ENCODE peak calls at places on chromosomes 16 and 17, in nine cellular contexts. One of them, this sample, is unnamed. For H3K36me3, the result is how much of the 10 kb centered on the place peaks cover.

GRCh38 chr16:56625140-56625942 is at the start of gene MT1E:
- DNase-seq in hepatocyte: peak
- DNase-seq in OCI-LY7: no peak
- DNase-seq in neural progenitor cell: peak
- DNase-seq in GM23248: peak
- DNase-seq in GM23338: peak
- DNase-seq in PC-3: no peak
- DNase-seq in HCT116: peak
- DNase-seq in MM.1S: no peak
- DNase-seq in this sample: peak

GRCh38 chr17:1776328-1776727 is 14.5 kb downstream of the SERPINF1 start:
- DNase-seq in hepatocyte: no peak
- DNase-seq in OCI-LY7: no peak
- DNase-seq in neural progenitor cell: no peak
- DNase-seq in GM23248: no peak
- DNase-seq in GM23338: no peak
- DNase-seq in PC-3: no peak
- DNase-seq in HCT116: no peak
- DNase-seq in MM.1S: no peak
- DNase-seq in this sample: no peak

GRCh38 chr17:44981221-44981968 is 13.3 kb upstream of the C1QL1 start:
- DNase-seq in hepatocyte: peak
- DNase-seq in OCI-LY7: no peak
- DNase-seq in neural progenitor cell: no peak
- DNase-seq in GM23248: peak
- DNase-seq in GM23338: no peak
- DNase-seq in PC-3: peak
- DNase-seq in HCT116: no peak
- DNase-seq in MM.1S: no peak
- DNase-seq in this sample: no peak

GRCh38 chr16:57795431-57795878 is 6.8 kb downstream of the KIFC3 start:
- DNase-seq in hepatocyte: peak
- DNase-seq in OCI-LY7: peak
- DNase-seq in neural progenitor cell: peak
- DNase-seq in GM23248: peak
- DNase-seq in GM23338: peak
- DNase-seq in PC-3: peak
- DNase-seq in HCT116: peak
- DNase-seq in MM.1S: peak
- DNase-seq in this sample: peak

GRCh38 chr16:82329504-82330192 is 159.6 kb upstream of the MPHOSPH6 start:
- DNase-seq in hepatocyte: peak
- DNase-seq in OCI-LY7: no peak
- DNase-seq in neural progenitor cell: peak
- DNase-seq in GM23248: no peak
- DNase-seq in GM23338: peak
- DNase-seq in PC-3: peak
- DNase-seq in HCT116: no peak
- DNase-seq in MM.1S: no peak
- DNase-seq in this sample: no peak

GRCh38 chr17:65530985-65531507 is 30.4 kb downstream of the AXIN2 start:
- DNase-seq in hepatocyte: no peak
- DNase-seq in OCI-LY7: no peak
- DNase-seq in neural progenitor cell: peak
- DNase-seq in GM23248: peak
- DNase-seq in GM23338: no peak
- DNase-seq in PC-3: no peak
- DNase-seq in HCT116: no peak
- DNase-seq in MM.1S: no peak
- DNase-seq in this sample: peak

GRCh38 chr16:73093146-73094144 is 45.5 kb upstream of the ZFHX3 start:
- DNase-seq in hepatocyte: no peak
- DNase-seq in OCI-LY7: no peak
- DNase-seq in neural progenitor cell: no peak
- DNase-seq in GM23248: no peak
- DNase-seq in GM23338: no peak
- DNase-seq in PC-3: no peak
- DNase-seq in HCT116: no peak
- DNase-seq in MM.1S: no peak
- DNase-seq in this sample: peak

GRCh38 chr17:8702996-8703395 is 41.6 kb downstream of the CCDC42 start:
- DNase-seq in hepatocyte: no peak
- DNase-seq in OCI-LY7: no peak
- DNase-seq in neural progenitor cell: no peak
- DNase-seq in GM23248: no peak
- DNase-seq in GM23338: no peak
- DNase-seq in PC-3: no peak
- DNase-seq in HCT116: no peak
- DNase-seq in MM.1S: no peak
- DNase-seq in this sample: no peak

GRCh38 chr17:45942284-45942683 is 47.9 kb downstream of the MAPT start:
- DNase-seq in hepatocyte: no peak
- DNase-seq in OCI-LY7: no peak
- DNase-seq in neural progenitor cell: peak
- DNase-seq in GM23248: peak
- DNase-seq in GM23338: peak
- DNase-seq in PC-3: no peak
- DNase-seq in HCT116: no peak
- DNase-seq in MM.1S: no peak
- DNase-seq in this sample: peak

GRCh38 chr16:16938009-16938408 is 532.8 kb downstream of the XYLT1 start:
- DNase-seq in hepatocyte: no peak
- DNase-seq in OCI-LY7: no peak
- DNase-seq in neural progenitor cell: no peak
- DNase-seq in GM23248: no peak
- DNase-seq in GM23338: no peak
- DNase-seq in PC-3: no peak
- DNase-seq in HCT116: no peak
- DNase-seq in MM.1S: no peak
- DNase-seq in this sample: peak

GRCh38 chr17:2705263-2705662 is 6.3 kb downstream of the CLUH start:
- DNase-seq in hepatocyte: peak
- DNase-seq in OCI-LY7: no peak
- DNase-seq in neural progenitor cell: no peak
- DNase-seq in GM23248: peak
- DNase-seq in GM23338: no peak
- DNase-seq in PC-3: no peak
- DNase-seq in HCT116: no peak
- DNase-seq in MM.1S: no peak
- DNase-seq in this sample: no peak

GRCh38 chr17:794876-795275 is 12.7 kb downstream of the MRM3 start:
- DNase-seq in hepatocyte: peak
- DNase-seq in OCI-LY7: peak
- DNase-seq in neural progenitor cell: peak
- DNase-seq in GM23248: peak
- DNase-seq in GM23338: peak
- DNase-seq in PC-3: peak
- DNase-seq in HCT116: peak
- DNase-seq in MM.1S: peak
- DNase-seq in this sample: peak

GRCh38 chr17:44362964-44363612 is 565 bp downstream of the FAM171A2 start:
- DNase-seq in hepatocyte: peak
- DNase-seq in OCI-LY7: peak
- DNase-seq in neural progenitor cell: peak
- DNase-seq in GM23248: peak
- DNase-seq in GM23338: peak
- DNase-seq in PC-3: peak
- DNase-seq in HCT116: no peak
- DNase-seq in MM.1S: no peak
- DNase-seq in this sample: peak

GRCh38 chr16:72362972-72363371 is 191.0 kb upstream of the PMFBP1 start:
- DNase-seq in hepatocyte: no peak
- DNase-seq in OCI-LY7: no peak
- DNase-seq in neural progenitor cell: no peak
- DNase-seq in GM23248: no peak
- DNase-seq in GM23338: no peak
- DNase-seq in PC-3: no peak
- DNase-seq in HCT116: no peak
- DNase-seq in MM.1S: peak
- DNase-seq in this sample: no peak

GRCh38 chr17:16415031-16415924 is at the start of gene TRPV2:
- DNase-seq in hepatocyte: peak
- DNase-seq in OCI-LY7: peak
- DNase-seq in neural progenitor cell: peak
- DNase-seq in GM23248: no peak
- DNase-seq in GM23338: peak
- DNase-seq in PC-3: peak
- DNase-seq in HCT116: no peak
- DNase-seq in MM.1S: peak
- DNase-seq in this sample: peak

GRCh38 chr17:3222505-3222904 is 15.0 kb downstream of the OR1A1 start:
- DNase-seq in hepatocyte: no peak
- DNase-seq in OCI-LY7: no peak
- DNase-seq in neural progenitor cell: no peak
- DNase-seq in GM23248: no peak
- DNase-seq in GM23338: no peak
- DNase-seq in PC-3: no peak
- DNase-seq in HCT116: no peak
- DNase-seq in MM.1S: no peak
- DNase-seq in this sample: no peak

DNA sequence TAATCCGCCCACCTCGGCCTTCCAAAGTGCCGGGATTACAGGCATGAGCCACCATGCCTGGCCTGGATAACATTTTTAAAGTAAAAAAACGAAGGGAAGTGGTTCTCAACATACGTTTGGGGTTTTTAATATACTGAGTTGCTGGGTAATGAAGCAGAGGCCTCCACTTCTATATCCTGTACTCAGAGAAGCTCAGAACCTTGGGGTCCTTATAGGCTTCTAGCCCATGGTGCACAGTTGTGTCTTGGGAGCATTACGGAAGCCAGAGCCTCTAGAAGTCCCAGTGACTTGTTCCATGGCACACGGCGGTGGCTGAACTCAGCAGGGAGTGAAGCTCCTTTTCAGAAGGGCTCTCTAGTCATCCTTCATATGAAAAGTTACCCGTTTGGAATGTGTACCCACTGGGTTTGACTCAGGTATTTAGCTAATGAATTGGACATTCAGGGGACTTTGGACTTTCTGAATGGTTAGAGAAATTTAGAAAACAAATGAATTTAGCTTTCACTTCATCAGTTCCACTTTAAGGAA is 67.0 kb downstream of the SEC14L1 start:
- DNase-seq in hepatocyte: no peak
- DNase-seq in OCI-LY7: no peak
- DNase-seq in neural progenitor cell: no peak
- DNase-seq in GM23248: no peak
- DNase-seq in GM23338: no peak
- DNase-seq in PC-3: no peak
- DNase-seq in HCT116: no peak
- DNase-seq in MM.1S: no peak
- DNase-seq in this sample: no peak
- H3K36me3 ChIP-seq in hepatocyte: under half
- H3K36me3 ChIP-seq in OCI-LY7: half or more
- H3K36me3 ChIP-seq in neural progenitor cell: under half
- H3K36me3 ChIP-seq in GM23248: under half
- H3K36me3 ChIP-seq in GM23338: under half
- H3K36me3 ChIP-seq in PC-3: half or more
- H3K36me3 ChIP-seq in HCT116: under half
- H3K36me3 ChIP-seq in MM.1S: under half
- H3K36me3 ChIP-seq in this sample: half or more

DNA sequence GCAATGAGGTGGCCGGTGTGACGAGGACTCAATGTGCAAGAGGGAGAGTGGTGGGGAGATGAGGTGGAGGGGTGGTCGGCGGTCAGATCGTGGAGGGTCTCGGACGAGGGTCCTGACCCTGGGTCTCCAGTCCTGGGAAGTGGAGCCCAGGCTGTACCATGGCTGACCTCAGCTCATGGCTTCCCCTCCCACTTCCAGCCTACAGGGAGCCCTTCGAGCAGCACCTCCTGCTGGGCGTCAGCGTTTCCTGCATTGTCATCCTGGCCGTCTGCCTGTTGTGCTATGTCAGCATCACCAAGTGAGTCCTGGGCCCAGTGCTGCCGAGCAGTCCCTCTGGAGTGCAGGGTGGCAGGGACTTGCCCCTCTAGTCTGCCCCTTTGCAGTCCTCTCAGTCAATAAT is 41.8 kb downstream of the IL4R start:
- DNase-seq in hepatocyte: no peak
- DNase-seq in OCI-LY7: peak
- DNase-seq in neural progenitor cell: peak
- DNase-seq in GM23248: peak
- DNase-seq in GM23338: peak
- DNase-seq in PC-3: peak
- DNase-seq in HCT116: peak
- DNase-seq in MM.1S: no peak
- DNase-seq in this sample: no peak
- TF ChIP-seq EZH2phosphoT487 in hepatocyte: no peak
- TF ChIP-seq EZH2phosphoT487 in OCI-LY7: no peak
- TF ChIP-seq EZH2phosphoT487 in neural progenitor cell: no peak
- TF ChIP-seq EZH2phosphoT487 in GM23248: no peak
- TF ChIP-seq EZH2phosphoT487 in GM23338: no peak
- TF ChIP-seq EZH2phosphoT487 in PC-3: no peak
- TF ChIP-seq EZH2phosphoT487 in HCT116: no peak
- TF ChIP-seq EZH2phosphoT487 in MM.1S: no peak
- TF ChIP-seq EZH2phosphoT487 in this sample: no peak

GRCh38 chr16:466651-467050 is 41.2 kb downstream of the RAB11FIP3 start:
- DNase-seq in hepatocyte: no peak
- DNase-seq in OCI-LY7: no peak
- DNase-seq in neural progenitor cell: no peak
- DNase-seq in GM23248: no peak
- DNase-seq in GM23338: no peak
- DNase-seq in PC-3: no peak
- DNase-seq in HCT116: no peak
- DNase-seq in MM.1S: no peak
- DNase-seq in this sample: no peak
- H3K36me3 ChIP-seq in hepatocyte: under half
- H3K36me3 ChIP-seq in OCI-LY7: under half
- H3K36me3 ChIP-seq in neural progenitor cell: under half
- H3K36me3 ChIP-seq in GM23248: under half
- H3K36me3 ChIP-seq in GM23338: under half
- H3K36me3 ChIP-seq in PC-3: under half
- H3K36me3 ChIP-seq in HCT116: under half
- H3K36me3 ChIP-seq in MM.1S: under half
- H3K36me3 ChIP-seq in this sample: under half

GRCh38 chr17:50457621-50458020 is 11.1 kb downstream of the CHAD start:
- DNase-seq in hepatocyte: no peak
- DNase-seq in OCI-LY7: no peak
- DNase-seq in neural progenitor cell: no peak
- DNase-seq in GM23248: no peak
- DNase-seq in GM23338: no peak
- DNase-seq in PC-3: no peak
- DNase-seq in HCT116: no peak
- DNase-seq in MM.1S: no peak
- DNase-seq in this sample: no peak

GRCh38 chr17:50453901-50454300 is 14.8 kb downstream of the CHAD start:
- DNase-seq in hepatocyte: no peak
- DNase-seq in OCI-LY7: no peak
- DNase-seq in neural progenitor cell: no peak
- DNase-seq in GM23248: no peak
- DNase-seq in GM23338: no peak
- DNase-seq in PC-3: no peak
- DNase-seq in HCT116: no peak
- DNase-seq in MM.1S: no peak
- DNase-seq in this sample: no peak

GRCh38 chr17:50447870-50448573 is 20.7 kb downstream of the CHAD start:
- DNase-seq in hepatocyte: peak
- DNase-seq in OCI-LY7: no peak
- DNase-seq in neural progenitor cell: no peak
- DNase-seq in GM23248: no peak
- DNase-seq in GM23338: no peak
- DNase-seq in PC-3: peak
- DNase-seq in HCT116: no peak
- DNase-seq in MM.1S: no peak
- DNase-seq in this sample: no peak

GRCh38 chr17:50451943-50452626 is 16.6 kb downstream of the CHAD start:
- DNase-seq in hepatocyte: no peak
- DNase-seq in OCI-LY7: no peak
- DNase-seq in neural progenitor cell: no peak
- DNase-seq in GM23248: no peak
- DNase-seq in GM23338: no peak
- DNase-seq in PC-3: no peak
- DNase-seq in HCT116: no peak
- DNase-seq in MM.1S: no peak
- DNase-seq in this sample: no peak

GRCh38 chr17:50452627-50453300 is 15.9 kb downstream of the CHAD start:
- DNase-seq in hepatocyte: no peak
- DNase-seq in OCI-LY7: no peak
- DNase-seq in neural progenitor cell: no peak
- DNase-seq in GM23248: peak
- DNase-seq in GM23338: no peak
- DNase-seq in PC-3: peak
- DNase-seq in HCT116: no peak
- DNase-seq in MM.1S: no peak
- DNase-seq in this sample: no peak
- TF ChIP-seq EZH2phosphoT487 in hepatocyte: no peak
- TF ChIP-seq EZH2phosphoT487 in OCI-LY7: no peak
- TF ChIP-seq EZH2phosphoT487 in neural progenitor cell: no peak
- TF ChIP-seq EZH2phosphoT487 in GM23248: no peak
- TF ChIP-seq EZH2phosphoT487 in GM23338: no peak
- TF ChIP-seq EZH2phosphoT487 in PC-3: no peak
- TF ChIP-seq EZH2phosphoT487 in HCT116: no peak
- TF ChIP-seq EZH2phosphoT487 in MM.1S: no peak
- TF ChIP-seq EZH2phosphoT487 in this sample: no peak